ENCODE peak calls at places on chromosomes 3 and 15, in four cellular contexts. Q is NCI-H524 treated with DMSO at 0.1 percent for 48 hours, G is NCI-H1092 treated with DMSO at 0.1 percent for 48 hours, A is IMR-90. K is an unnamed sample.

GRCh38 chr3:17481116-17481515 is 261.3 kb downstream of the TBC1D5 start:
- DNase-seq in G (no peak), Q (no peak), A (no peak), K (no peak)

GRCh38 chr3:17742837-17743659 is 617 bp upstream of the TBC1D5 start:
- DNase-seq in G (no peak), Q (no peak), A (peak; percentile 98), K (no peak)

GRCh38 chr3:99881121-99881524 is 63.5 kb downstream of the CMSS1 start:
- DNase-seq in Q (no peak), A (no peak), G (no peak), K (no peak)

GRCh38 chr3:126344380-126345041 is 12.7 kb downstream of the KLF15 start:
- DNase-seq in G (no peak), Q (no peak), A (no peak), K (no peak)

GRCh38 chr3:105490045-105490444 is 123.3 kb downstream of the ALCAM start:
- DNase-seq in Q (no peak), A (no peak), G (no peak), K (no peak)

GRCh38 chr3:183485093-183485492 is 56.7 kb upstream of the MCF2L2 start:
- DNase-seq in A (no peak), Q (no peak), G (no peak), K (no peak)

GRCh38 chr15:101314301-101314700 is 19.3 kb upstream of the SNRPA1 start:
- DNase-seq in A (no peak), Q (no peak), G (no peak), K (no peak)

GRCh38 chr15:44794072-44794471 is 57.7 kb downstream of the TRIM69 start:
- DNase-seq in A (no peak), G (no peak), Q (no peak), K (no peak)

GRCh38 chr3:98980915-98981596 is 79.6 kb upstream of the DCBLD2 start:
- DNase-seq in Q (no peak), G (no peak), A (peak; percentile 91), K (no peak)

GRCh38 chr15:69074011-69074842 is 59.7 kb downstream of the NOX5 start:
- DNase-seq in G (peak; percentile 48), Q (peak; percentile 63), A (peak; percentile 54), K (peak; percentile 80)

GRCh38 chr15:29331669-29332068 is 62.0 kb upstream of the NSMCE3 start:
- DNase-seq in Q (no peak), G (no peak), A (no peak), K (no peak)

GRCh38 chr3:195869413-195870001 is 38.8 kb downstream of the TNK2 start:
- DNase-seq in G (no peak), Q (no peak), A (no peak), K (no peak)

GRCh38 chr3:4351164-4351855 is 48.1 kb downstream of the SETMAR start:
- DNase-seq in Q (no peak), G (no peak), A (peak; percentile 36), K (no peak)

GRCh38 chr3:159620873-159621272 is 367.8 kb upstream of the IL12A start:
- DNase-seq in Q (no peak), G (no peak), A (peak; percentile 88), K (no peak)

GRCh38 chr15:74179983-74180688 is 6.6 kb downstream of the ISLR start:
- DNase-seq in Q (no peak), A (peak; percentile 37), G (no peak), K (no peak)

GRCh38 chr3:128487538-128487812 is 5.5 kb downstream of the GATA2 start:
- DNase-seq in Q (no peak), G (no peak), A (no peak), K (no peak)

GRCh38 chr3:125125822-125126245 is 70.0 kb upstream of the HEG1 start:
- DNase-seq in Q (no peak), A (peak; percentile 95), G (no peak), K (no peak)

GRCh38 chr15:85766007-85766831 is 28.5 kb downstream of the KLHL25 start:
- DNase-seq in G (no peak), Q (no peak), A (no peak), K (no peak)

GRCh38 chr3:123584284-123584987 is 417 bp downstream of the HACD2 start:
- DNase-seq in G (peak; percentile 70), Q (no peak), A (no peak), K (peak; percentile 67)